ENCODE peak calls at places on chromosomes 1 and 21, in ten cellular contexts. P, W, Y, R, H, T, Z, B, N and V are unnamed samples.

GRCh38 chr1:44645466-44646244 is 28.6 kb downstream of the TMEM53 start:
- DNase-seq in Z (peak; percentile 28), B (no peak), W (no peak), N (no peak), H (no peak), P (no peak), Y (peak; percentile 75), T (no peak), R (no peak), V (no peak)

GRCh38 chr1:232280910-232281309 is 349.0 kb downstream of the SIPA1L2 start:
- DNase-seq in W (no peak), T (no peak), Y (no peak), P (no peak), B (no peak), Z (no peak), R (no peak), H (no peak), N (no peak), V (no peak)

GRCh38 chr1:27026621-27027574 is 14.2 kb upstream of the TENT5B start:
- DNase-seq in Z (no peak), Y (peak; percentile 90), H (no peak), R (peak; percentile 36), B (no peak), W (no peak), T (no peak), N (peak; percentile 92), P (no peak), V (peak; percentile 79)

GRCh38 chr1:220119043-220119512 is 25.1 kb downstream of the IARS2 start:
- DNase-seq in T (peak; percentile 9), H (no peak), B (no peak), R (no peak), Y (no peak), W (no peak), N (no peak), P (no peak), Z (no peak), V (no peak)

GRCh38 chr21:37071561-37072238 is 1.2 kb downstream of the PIGP start:
- DNase-seq in B (peak; percentile 34), Y (peak; percentile 65), Z (peak; percentile 46), H (no peak), W (no peak), T (peak; percentile 18), N (peak; percentile 77), R (peak; percentile 62), P (peak; percentile 11), V (peak; percentile 73)

GRCh38 chr1:39779137-39779536 is 8.0 kb upstream of the OXCT2 start:
- DNase-seq in B (no peak), H (no peak), P (no peak), Z (no peak), N (peak; percentile 53), T (no peak), R (no peak), Y (no peak), W (no peak), V (peak; percentile 10)

GRCh38 chr1:18032475-18032874 is 75.1 kb upstream of the IGSF21 start:
- DNase-seq in W (no peak), H (no peak), Y (no peak), R (no peak), T (no peak), P (no peak), B (no peak), Z (no peak), N (no peak), V (no peak)

GRCh38 chr1:98651116-98651625 is 10.3 kb upstream of the SNX7 start:
- DNase-seq in W (no peak), H (no peak), R (no peak), P (no peak), T (no peak), N (peak; percentile 53), B (no peak), Z (no peak), Y (no peak), V (no peak)

GRCh38 chr1:176863613-176864012 is 300.9 kb downstream of the ASTN1 start:
- DNase-seq in T (no peak), Y (no peak), H (no peak), W (no peak), Z (no peak), B (no peak), P (no peak), N (no peak), R (no peak), V (no peak)

GRCh38 chr1:219304227-219305226 is 130.8 kb downstream of the LYPLAL1 start:
- DNase-seq in P (no peak), Y (peak; percentile 54), Z (peak; percentile 46), B (peak; percentile 77), W (no peak), H (no peak), T (peak; percentile 65), N (no peak), R (peak; percentile 62), V (no peak)

GRCh38 chr1:201353186-201353940 is 24.1 kb downstream of the TNNT2 start:
- DNase-seq in T (no peak), H (no peak), Y (no peak), W (no peak), P (no peak), R (peak; percentile 3), N (peak; percentile 20), Z (peak; percentile 12), B (no peak), V (peak; percentile 18)